ENCODE peak calls at places on chromosomes 3 and 15, in four cellular contexts. R, W, X and J are unnamed samples. For H3K27me3, the result is how much of the 10 kb centered on the place peaks cover.

GRCh38 chr3:72957303-72957702 is 39.3 kb upstream of the PPP4R2 start:
- DNase-seq in X (no peak), R (no peak), W (no peak), J (no peak)

GRCh38 chr15:78000089-78000926 is 77.2 kb downstream of the TBC1D2B start:
- DNase-seq in R (peak), W (peak), X (no peak), J (peak)

GRCh38 chr3:173037840-173038483 is 103.1 kb downstream of the SPATA16 start:
- DNase-seq in X (no peak), R (no peak), W (no peak), J (no peak)

GRCh38 chr3:34202975-34203374 is 404.5 kb downstream of the PDCD6IP start:
- DNase-seq in R (peak), W (no peak), X (no peak), J (no peak)

GRCh38 chr3:69391554-69391953 is 5.7 kb upstream of the FRMD4B start:
- DNase-seq in X (no peak), W (no peak), R (no peak), J (no peak)

GRCh38 chr3:46892285-46893145 is 15.0 kb downstream of the PTH1R start:
- DNase-seq in W (peak), X (peak), R (no peak), J (no peak)

GRCh38 chr15:87123676-87124382 is 1044.2 kb downstream of the AGBL1 start:
- DNase-seq in W (no peak), X (no peak), R (no peak), J (no peak)

GRCh38 chr3:145124886-145125285 is 1036.1 kb downstream of the PLOD2 start:
- DNase-seq in X (no peak), W (no peak), R (peak), J (no peak)

GRCh38 chr15:67413770-67414429 is 107.0 kb upstream of the C15orf61 start:
- DNase-seq in W (no peak), X (no peak), R (no peak), J (no peak)

GRCh38 chr15:36880226-36880912 is 220.0 kb downstream of the MEIS2 start:
- DNase-seq in R (no peak), W (no peak), X (peak), J (no peak)

GRCh38 chr15:36878745-36879262 is 221.5 kb downstream of the MEIS2 start:
- DNase-seq in R (no peak), X (no peak), W (no peak), J (no peak)

GRCh38 chr15:36877294-36877693 is 223.1 kb downstream of the MEIS2 start:
- DNase-seq in W (no peak), X (peak), R (no peak), J (no peak)

GRCh38 chr15:36879568-36880225 is 220.7 kb downstream of the MEIS2 start:
- DNase-seq in X (no peak), R (no peak), W (no peak), J (no peak)

DNA sequence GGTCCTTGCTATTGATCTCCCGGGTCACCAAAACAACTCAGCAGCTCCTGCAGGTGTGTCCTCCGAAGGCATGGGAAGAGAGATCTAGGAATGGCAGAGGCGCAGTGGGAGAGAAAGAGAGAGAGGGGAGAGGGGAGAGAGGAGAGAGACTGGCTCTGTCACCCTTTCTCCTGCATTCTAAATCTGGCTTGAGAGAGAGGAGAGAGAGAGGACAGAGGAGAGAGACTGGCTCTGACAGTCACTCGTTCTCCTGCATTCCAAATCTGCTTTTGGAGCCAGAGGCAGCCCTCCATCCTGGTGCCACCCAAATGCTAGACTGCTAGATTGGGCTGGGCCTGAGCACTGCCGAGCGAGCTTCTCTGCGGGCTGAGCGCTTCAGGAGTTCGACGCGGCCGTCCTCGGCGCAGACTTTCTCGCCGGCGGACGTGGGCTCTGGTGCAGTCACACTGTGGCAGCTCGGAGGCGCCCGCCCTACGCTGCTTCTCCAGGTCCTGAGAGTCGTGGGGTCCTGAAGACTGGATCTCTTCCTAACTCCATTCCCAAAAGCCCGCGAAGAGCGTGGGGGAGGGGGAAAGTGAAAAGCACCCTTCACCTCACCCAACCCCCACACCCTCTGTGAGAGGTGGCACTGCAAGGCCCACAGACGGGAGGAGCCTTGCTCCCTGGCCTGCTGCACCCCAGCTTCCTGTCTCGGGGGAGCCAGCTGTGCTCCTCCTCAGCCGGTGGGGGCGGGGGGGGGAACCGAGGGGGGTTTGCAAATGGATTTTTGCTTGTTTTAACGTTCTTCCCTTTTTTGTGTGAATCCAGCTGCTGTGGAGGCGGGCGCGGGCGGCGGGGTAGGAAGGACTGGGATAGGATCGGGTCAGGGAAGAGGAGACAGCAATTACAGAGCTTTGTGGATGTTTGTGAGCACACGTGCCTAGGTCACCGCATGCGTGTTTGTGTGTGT is 222.3 kb downstream of the MEIS2 start:
- DNase-seq in R (no peak), X (no peak), W (no peak), J (peak)
- H3K4me3 ChIP-seq in R (no peak), X (no peak), W (no peak), J (no peak)

DNA sequence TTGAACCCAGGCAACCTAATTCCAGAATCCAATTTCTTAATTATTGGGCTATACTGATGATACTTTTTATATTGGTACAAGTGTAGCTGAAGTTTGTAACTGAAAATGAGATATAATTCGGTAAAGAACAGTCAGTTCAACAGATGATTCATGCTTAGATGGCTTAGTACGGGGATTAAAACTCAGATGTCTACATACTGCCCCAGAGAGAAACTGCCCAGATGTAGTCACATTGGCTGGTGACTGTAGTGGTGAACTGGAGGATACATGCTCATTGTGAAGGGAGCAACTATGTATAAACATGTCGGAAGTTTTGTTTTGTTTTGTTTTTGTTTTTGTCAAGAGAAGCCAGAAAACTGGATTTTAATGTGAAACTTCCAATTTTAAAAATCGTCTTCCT is 179.6 kb downstream of the ADAMTSL3 start:
- DNase-seq in R (no peak), W (no peak), X (no peak), J (no peak)
- TF ChIP-seq CTCF in R (no peak), W (no peak), X (no peak), J (no peak)

GRCh38 chr3:120907659-120908029 is 361 bp upstream of the STXBP5L start:
- DNase-seq in X (no peak), W (no peak), R (no peak), J (no peak)
- H3K27me3 ChIP-seq in X (under half), W (under half), R (half or more), J (under half)

DNA sequence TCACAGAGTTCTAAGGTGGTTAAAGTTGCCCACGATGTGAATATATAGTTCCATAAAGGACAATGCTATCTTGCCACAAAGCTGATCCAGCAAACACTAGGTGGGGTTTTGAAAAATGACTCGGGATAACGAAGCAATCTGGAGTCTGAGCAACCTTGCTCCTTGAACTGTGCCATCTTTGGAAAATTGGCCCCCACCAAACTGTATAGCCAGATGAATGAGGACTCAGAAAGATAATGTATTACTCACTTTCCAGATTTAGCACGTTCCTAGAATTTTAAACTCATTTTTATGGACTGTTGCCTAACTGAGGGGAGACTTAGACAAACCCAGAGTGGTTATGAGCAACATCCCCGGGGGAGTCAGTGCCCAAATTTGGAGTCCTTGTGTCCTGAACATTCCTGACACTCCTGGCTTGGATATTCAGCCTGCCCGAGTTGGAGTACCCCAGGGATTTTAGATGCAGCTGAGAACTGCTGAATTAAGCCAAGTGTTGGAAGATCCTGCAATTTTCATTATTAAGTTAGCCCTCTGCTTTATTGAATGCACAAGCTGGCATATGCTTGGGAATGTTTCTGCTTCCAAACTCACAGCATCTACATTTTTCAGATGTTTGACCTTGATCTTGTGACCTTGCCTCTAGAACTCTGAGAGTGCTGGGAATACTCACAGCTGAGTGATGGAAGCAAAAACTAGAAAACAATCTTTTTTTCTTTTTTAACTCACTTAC is 8.8 kb upstream of the MAGI1 start:
- DNase-seq in W (no peak), R (no peak), X (no peak), J (no peak)
- H3K4me3 ChIP-seq in W (no peak), R (no peak), X (no peak), J (no peak)